ENCODE peak calls at places on chromosomes 13 and 19, in six cellular contexts. Y is Caki2, H is HEK293T, L is esophagus squamous epithelium, C is stromal cell of bone marrow, V is hepatic stellate cell. S is an unnamed sample.

GRCh38 chr13:93174260-93174659 is 52.3 kb upstream of the GPC6 start:
- DNase-seq in Y (no peak), V (no peak), C (no peak), L (no peak), H (no peak), S (no peak)

GRCh38 chr19:2038284-2039081 is 12.6 kb downstream of the MKNK2 start:
- DNase-seq in H (no peak), L (no peak), Y (no peak), C (no peak), V (no peak), S (no peak)

GRCh38 chr19:29672933-29673336 is 7.7 kb downstream of the PLEKHF1 start:
- DNase-seq in L (no peak), H (no peak), C (no peak), Y (no peak), V (no peak), S (no peak)

GRCh38 chr13:44451109-44451508 is 77.5 kb downstream of the SERP2 start:
- DNase-seq in Y (no peak), C (no peak), H (no peak), V (no peak), L (no peak), S (no peak)

GRCh38 chr13:90640976-90641375 is 706.5 kb upstream of the MIR17HG start:
- DNase-seq in C (no peak), Y (no peak), V (no peak), L (no peak), H (no peak), S (peak; percentile 74)

GRCh38 chr13:26050568-26051230 is 1.1 kb downstream of the SHISA2 start:
- DNase-seq in H (peak; percentile 23), Y (peak; percentile 51), C (no peak), L (no peak), V (no peak), S (no peak)

GRCh38 chr13:94309576-94309975 is 169.9 kb downstream of the DCT start:
- DNase-seq in H (no peak), V (no peak), C (no peak), Y (no peak), L (no peak), S (no peak)

GRCh38 chr13:73193541-73193940 is 134.7 kb downstream of the KLF5 start:
- DNase-seq in C (no peak), H (no peak), V (no peak), L (no peak), Y (no peak), S (no peak)

GRCh38 chr13:30181856-30182651 is 125.3 kb downstream of the KATNAL1 start:
- DNase-seq in H (no peak), L (no peak), C (no peak), V (no peak), Y (no peak), S (no peak)

GRCh38 chr13:46908511-46908910 is 11.7 kb upstream of the HTR2A start:
- DNase-seq in H (no peak), Y (no peak), L (no peak), V (no peak), C (peak; percentile 73), S (peak; percentile 74)

GRCh38 chr19:17183271-17183757 is 31.8 kb upstream of the USE1 start:
- DNase-seq in L (no peak), H (no peak), C (no peak), V (no peak), Y (no peak), S (no peak)

GRCh38 chr19:45117666-45118065 is 24.7 kb downstream of the PPP1R37 start:
- DNase-seq in Y (no peak), H (no peak), L (no peak), V (no peak), C (no peak), S (no peak)

GRCh38 chr13:111875922-111876321 is 191.0 kb upstream of the SOX1 start:
- DNase-seq in V (no peak), H (no peak), C (no peak), Y (no peak), L (no peak), S (no peak)

GRCh38 chr19:46606681-46607440 is 5.7 kb downstream of the CALM3 start:
- DNase-seq in L (no peak), H (no peak), Y (no peak), V (peak; percentile 3), C (no peak), S (no peak)

GRCh38 chr13:77171451-77171850 is 144.5 kb upstream of the FBXL3 start:
- DNase-seq in Y (no peak), H (no peak), V (no peak), L (no peak), C (no peak), S (no peak)

GRCh38 chr19:2315818-2316353 is 7.9 kb upstream of the LINGO3 start:
- DNase-seq in H (no peak), C (peak; percentile 25), Y (no peak), V (peak; percentile 76), L (no peak), S (peak; percentile 75)

GRCh38 chr19:2962018-2962670 is 15.2 kb upstream of the TLE6 start:
- DNase-seq in H (peak; percentile 79), L (no peak), Y (peak; percentile 58), V (peak; percentile 48), C (peak; percentile 43), S (peak; percentile 82)

GRCh38 chr19:32652893-32653625 is 21.9 kb downstream of the ANKRD27 start:
- DNase-seq in V (peak; percentile 33), H (no peak), Y (no peak), L (no peak), C (no peak), S (peak; percentile 53)

GRCh38 chr13:37460211-37460610 is 138.4 kb downstream of the POSTN start:
- DNase-seq in C (no peak), H (no peak), V (no peak), L (no peak), Y (no peak), S (peak; percentile 68)

GRCh38 chr19:45475537-45476348 is 7.9 kb downstream of the FOSB start:
- DNase-seq in V (no peak), C (no peak), H (no peak), L (no peak), Y (no peak), S (no peak)

GRCh38 chr13:33796095-33796494 is 21.9 kb upstream of the RFC3 start:
- DNase-seq in V (no peak), Y (no peak), L (no peak), C (no peak), H (no peak), S (no peak)

GRCh38 chr19:39329948-39330347 is 5.9 kb downstream of the GMFG start:
- DNase-seq in L (no peak), C (no peak), H (no peak), V (no peak), Y (no peak), S (no peak)

GRCh38 chr19:49559928-49560327 is 20.4 kb downstream of the NOSIP start:
- DNase-seq in Y (no peak), H (no peak), V (no peak), L (no peak), C (no peak), S (no peak)

GRCh38 chr13:41550239-41550638 is 92.9 kb downstream of the RGCC start:
- DNase-seq in H (no peak), C (no peak), V (no peak), L (no peak), Y (no peak), S (no peak)

GRCh38 chr19:9323557-9323918 is 441 bp upstream of the ZNF559 start:
- DNase-seq in Y (peak; percentile 83), L (no peak), V (peak; percentile 76), C (peak; percentile 63), H (peak; percentile 21), S (peak; percentile 83)

GRCh38 chr13:90675129-90675528 is 672.4 kb upstream of the MIR17HG start:
- DNase-seq in C (no peak), Y (no peak), V (no peak), L (no peak), H (peak; percentile 17), S (no peak)

GRCh38 chr13:37313383-37313782 is 207.9 kb upstream of the CSNK1A1L start:
- DNase-seq in H (no peak), V (peak; percentile 9), L (no peak), Y (no peak), C (peak; percentile 95), S (peak; percentile 67)

S was measured in EH.